ENCODE peak calls at places on chromosomes 3 and 15, in six cellular contexts. Y is trophoblast cell, V is right atrium auricular region, M is Peyer's patch, Q is body of pancreas, W is lower leg skin. U is an unnamed sample.

GRCh38 chr15:48544816-48545215 is 100.7 kb downstream of the FBN1 start:
- DNase-seq in Y (no peak), V (no peak), W (no peak), Q (no peak), M (no peak), U (no peak)

GRCh38 chr3:106957021-106957420 is 420.2 kb upstream of the CCDC54 start:
- DNase-seq in Y (no peak), Q (no peak), W (no peak), V (no peak), M (no peak), U (no peak)

GRCh38 chr3:23094890-23095462 is 108.2 kb upstream of the UBE2E2 start:
- DNase-seq in Y (peak; percentile 57), W (no peak), V (no peak), Q (no peak), M (no peak), U (peak; percentile 87)

GRCh38 chr15:27844018-27844666 is 255.0 kb downstream of the OCA2 start:
- DNase-seq in Q (no peak), W (peak; percentile 79), Y (no peak), V (peak; percentile 44), M (no peak), U (no peak)

GRCh38 chr15:65369148-65369547 is 8.7 kb downstream of the IGDCC3 start:
- DNase-seq in M (peak; percentile 19), W (no peak), Q (no peak), V (no peak), Y (no peak), U (no peak)

GRCh38 chr3:122929576-122930365 is 97.8 kb downstream of the SEMA5B start:
- DNase-seq in Q (no peak), M (no peak), V (no peak), Y (no peak), W (no peak), U (no peak)

GRCh38 chr3:51683566-51683965 is 12.5 kb downstream of the TEX264 start:
- DNase-seq in W (no peak), Q (no peak), V (no peak), Y (no peak), M (no peak), U (no peak)

GRCh38 chr3:146895026-146895749 is 290.0 kb upstream of the PLSCR5 start:
- DNase-seq in V (no peak), W (no peak), Y (peak; percentile 63), Q (no peak), M (no peak), U (no peak)

GRCh38 chr3:71578045-71578730 is 5.3 kb downstream of the FOXP1 start:
- DNase-seq in W (no peak), Y (no peak), M (no peak), V (no peak), Q (no peak), U (no peak)

GRCh38 chr3:38154625-38155255 is 10.6 kb upstream of the OXSR1 start:
- DNase-seq in M (no peak), W (peak; percentile 59), Q (no peak), Y (peak; percentile 83), V (no peak), U (peak; percentile 78)

GRCh38 chr3:68876112-68876713 is 56.1 kb downstream of the TAFA4 start:
- DNase-seq in Y (peak; percentile 52), V (no peak), W (no peak), Q (peak; percentile 47), M (no peak), U (no peak)

GRCh38 chr15:60535265-60535664 is 56.3 kb upstream of the ICE2 start:
- DNase-seq in Q (no peak), M (no peak), W (no peak), V (no peak), Y (no peak), U (no peak)

GRCh38 chr3:25441234-25441856 is 13.3 kb downstream of the RARB start:
- DNase-seq in V (no peak), W (no peak), Q (no peak), M (no peak), Y (no peak), U (no peak)

GRCh38 chr3:45988804-45989203 is 6.8 kb downstream of the FYCO1 start:
- DNase-seq in V (no peak), W (no peak), M (no peak), Q (no peak), Y (peak; percentile 41), U (peak; percentile 74)

GRCh38 chr3:151067158-151067557 is 18.3 kb upstream of the MED12L start:
- DNase-seq in Y (peak; percentile 13), V (no peak), W (no peak), M (no peak), Q (no peak), U (no peak)

GRCh38 chr15:69666441-69666882 is 213.8 kb downstream of the RPLP1 start:
- DNase-seq in Q (no peak), M (no peak), V (no peak), W (no peak), Y (peak; percentile 33), U (no peak)

GRCh38 chr3:43055393-43055792 is 50.5 kb downstream of the POMGNT2 start:
- DNase-seq in W (peak; percentile 67), Y (no peak), V (peak; percentile 26), M (no peak), Q (no peak), U (no peak)
- H3K4me3 ChIP-seq in W (no peak overlapping the region), Y (no peak overlapping the region), V (no peak overlapping the region), M (no peak overlapping the region), Q (no peak overlapping the region), U (no peak overlapping the region)

GRCh38 chr3:65758871-65759598 is 279.7 kb downstream of the MAGI1 start:
- DNase-seq in Q (no peak), W (no peak), M (no peak), Y (no peak), V (no peak), U (no peak)
- H3K4me3 ChIP-seq in Q (no peak overlapping the region), W (no peak overlapping the region), M (no peak overlapping the region), Y (no peak overlapping the region), V (no peak overlapping the region), U (no peak overlapping the region)

DNA sequence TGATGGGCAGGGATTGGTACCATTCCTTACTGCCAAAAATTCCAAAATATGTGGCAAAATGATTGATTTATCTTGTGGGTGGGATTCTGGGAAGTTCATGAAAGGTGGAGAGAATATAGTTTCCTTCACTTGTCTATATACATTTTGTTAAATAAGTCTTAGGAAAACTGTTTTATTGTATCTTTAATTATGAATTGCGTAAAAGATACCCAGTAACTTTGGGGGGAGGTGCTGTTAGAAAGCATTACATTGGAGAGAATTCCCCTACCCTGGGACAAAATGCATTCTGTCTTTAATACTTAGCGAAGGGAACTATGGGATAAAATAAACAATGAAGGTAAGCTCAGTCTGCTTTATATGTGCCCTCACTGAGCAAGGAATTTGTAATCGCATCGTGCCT is 4.6 kb downstream of the SETD5 start:
- DNase-seq in M (no peak), V (no peak), Y (no peak), W (no peak), Q (no peak), U (no peak)
- H3K4me3 ChIP-seq in M (no peak overlapping the region), V (no peak overlapping the region), Y (no peak overlapping the region), W (no peak overlapping the region), Q (no peak overlapping the region), U (peak overlapping the region; percentile 24)

DNA sequence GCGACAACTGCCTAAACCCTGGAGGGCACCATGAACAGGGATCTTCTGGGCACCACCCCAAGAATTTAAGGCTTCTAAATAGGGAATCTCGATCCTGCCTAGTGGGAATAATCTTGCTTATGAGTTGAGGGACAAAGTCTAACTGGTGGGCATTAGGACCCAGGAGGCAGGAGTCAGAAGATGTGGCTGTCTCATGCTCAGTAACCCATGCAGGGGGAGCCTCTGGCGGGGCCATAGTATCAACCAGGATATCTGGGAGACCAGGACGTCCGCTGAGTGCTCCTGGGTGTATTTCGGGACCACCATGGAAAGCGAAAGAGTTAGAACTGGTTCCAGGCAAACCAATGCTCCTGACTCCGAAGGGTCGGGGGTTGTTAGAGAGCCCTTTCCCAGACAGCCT is 356.1 kb downstream of the OTOL1 start:
- DNase-seq in Q (no peak), W (no peak), Y (no peak), V (no peak), M (no peak), U (no peak)
- H3K4me3 ChIP-seq in Q (no peak overlapping the region), W (no peak overlapping the region), Y (no peak overlapping the region), V (no peak overlapping the region), M (no peak overlapping the region), U (no peak overlapping the region)

DNA sequence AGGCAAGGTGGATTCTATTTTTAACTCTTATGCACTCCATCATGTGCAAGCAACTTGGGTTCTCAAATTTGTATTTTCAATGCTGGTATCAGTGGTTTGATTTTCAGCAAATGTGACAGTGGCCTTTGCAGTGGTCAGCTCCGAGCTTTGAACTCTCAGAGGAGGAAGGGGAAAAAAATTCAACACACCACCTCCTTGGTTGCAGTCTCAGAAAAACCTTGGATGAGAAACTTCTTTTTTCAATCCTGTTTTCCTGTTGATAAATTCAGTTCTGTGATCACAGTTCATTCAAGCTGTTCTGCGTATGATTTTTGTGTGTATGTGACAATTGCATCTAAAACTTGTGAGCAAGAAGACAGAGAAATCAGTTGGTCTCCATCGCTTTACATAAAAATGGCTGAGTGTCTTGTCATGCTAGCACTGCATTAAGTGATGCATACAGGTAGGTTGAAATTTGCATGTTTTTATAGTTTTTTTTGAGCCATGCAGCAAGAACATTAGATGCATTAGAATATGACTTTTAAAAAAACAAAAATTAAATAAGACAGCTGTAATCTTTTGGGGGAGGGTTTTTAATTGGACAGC is 19.2 kb downstream of the ZBTB38 start:
- DNase-seq in M (no peak), Q (no peak), Y (no peak), V (no peak), W (no peak), U (no peak)
- H3K4me3 ChIP-seq in M (peak overlapping the region; percentile 22), Q (no peak overlapping the region), Y (no peak overlapping the region), V (no peak overlapping the region), W (no peak overlapping the region), U (no peak overlapping the region)

DNA sequence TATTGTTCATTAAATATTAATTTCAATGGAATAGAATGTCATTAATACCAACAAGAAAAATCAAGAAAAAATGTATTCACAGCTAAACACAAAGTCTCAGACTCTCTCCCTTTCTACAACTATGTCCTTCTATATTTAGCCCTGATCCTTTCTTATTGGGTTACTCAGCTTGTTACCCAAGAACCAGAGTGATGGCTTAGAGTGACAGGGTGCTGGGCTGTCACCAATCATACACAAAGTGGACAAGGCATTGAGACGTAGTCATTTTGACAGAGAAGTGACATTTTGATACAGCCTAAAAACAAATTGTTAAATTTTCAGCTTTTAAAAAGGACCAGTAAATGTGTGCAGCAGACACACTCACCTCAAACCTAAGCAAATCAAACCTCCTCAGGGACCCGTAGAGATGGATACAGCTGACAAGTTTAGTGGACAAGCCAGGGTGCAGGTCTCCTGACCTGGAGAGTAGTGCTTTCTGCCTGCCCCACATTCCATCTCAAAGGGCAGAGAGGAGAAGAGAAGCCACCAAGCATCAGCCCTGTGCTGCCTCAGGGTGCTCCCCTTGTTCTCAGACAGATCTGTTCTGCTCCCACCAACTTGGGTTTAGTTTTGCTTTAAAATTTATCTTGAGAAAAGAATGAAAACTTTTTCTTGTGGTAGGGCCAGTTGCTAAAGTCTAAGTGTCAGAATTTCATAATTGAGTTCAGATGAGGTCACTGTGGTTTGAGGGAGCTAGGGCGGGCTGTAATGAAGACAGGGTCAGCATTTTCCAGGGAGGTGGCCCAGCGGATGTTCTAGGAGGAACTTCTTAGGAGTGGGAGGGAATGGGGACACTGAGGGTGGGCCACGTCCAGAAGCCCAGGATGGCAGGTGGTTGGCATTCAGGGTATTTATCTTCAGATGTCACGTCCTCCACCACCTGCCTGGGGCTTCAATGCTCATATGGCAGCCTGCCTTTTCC is 136.5 kb upstream of the TBL1XR1 start:
- DNase-seq in M (no peak), W (no peak), Y (no peak), Q (no peak), V (peak; percentile 66), U (no peak)
- H3K4me3 ChIP-seq in M (no peak overlapping the region), W (no peak overlapping the region), Y (no peak overlapping the region), Q (no peak overlapping the region), V (no peak overlapping the region), U (no peak overlapping the region)

U was measured in PC-9.